ENCODE peak calls at places on chromosomes 7 and 10, in five cellular contexts. G is IMR-90, Q is GM12878, F is H1, W is HepG2. Y is an unnamed sample.

GRCh38 chr7:1457059-1457948 is 2.0 kb downstream of the MICALL2 start:
- DNase-seq in F (no peak), W (peak), G (no peak), Q (no peak), Y (no peak)

GRCh38 chr10:100970914-100971811 is 1.9 kb downstream of the SEMA4G start:
- DNase-seq in Q (no peak), G (no peak), W (peak), F (no peak), Y (no peak)

GRCh38 chr10:15197276-15197675 is 28.8 kb upstream of the NMT2 start:
- DNase-seq in Q (no peak), W (no peak), G (peak), F (no peak), Y (no peak)

GRCh38 chr7:1302936-1303335 is 70.3 kb downstream of the UNCX start:
- DNase-seq in G (no peak), Q (no peak), W (no peak), F (no peak), Y (peak)

GRCh38 chr7:11742496-11742895 is 89.5 kb downstream of the THSD7A start:
- DNase-seq in F (no peak), G (no peak), W (no peak), Q (no peak), Y (no peak)

GRCh38 chr7:39507866-39508551 is 58.2 kb upstream of the YAE1 start:
- DNase-seq in Q (no peak), F (no peak), G (no peak), W (no peak), Y (no peak)

GRCh38 chr10:128044961-128045832 is 81.0 kb downstream of the MKI67 start:
- DNase-seq in W (no peak), F (no peak), G (no peak), Q (no peak), Y (no peak)

GRCh38 chr10:58615237-58615935 is 102.7 kb downstream of the BICC1 start:
- DNase-seq in W (no peak), F (no peak), G (no peak), Q (no peak), Y (no peak)

GRCh38 chr7:154584352-154585252 is 418.3 kb downstream of the PAXIP1 start:
- DNase-seq in F (no peak), G (no peak), Q (no peak), W (no peak), Y (peak)

GRCh38 chr10:61836888-61837747 is 64.4 kb upstream of the ARID5B start:
- DNase-seq in Q (no peak), G (peak), F (no peak), W (peak), Y (no peak)

GRCh38 chr7:45435846-45436245 is 138.3 kb upstream of the ADCY1 start:
- DNase-seq in Q (no peak), F (no peak), W (no peak), G (peak), Y (no peak)

GRCh38 chr7:45103958-45104843 is 7.3 kb downstream of the TBRG4 start:
- DNase-seq in Q (no peak), W (no peak), F (no peak), G (no peak), Y (no peak)

GRCh38 chr10:6957851-6958250 is 377.8 kb upstream of the PRKCQ start:
- DNase-seq in Q (no peak), W (no peak), F (no peak), G (no peak), Y (no peak)

GRCh38 chr10:24723788-24724380 is at the start of gene ARHGAP21:
- DNase-seq in F (no peak), W (no peak), Q (no peak), G (peak), Y (peak)

GRCh38 chr7:53504914-53505313 is 469.5 kb downstream of the POM121L12 start:
- DNase-seq in W (no peak), Q (no peak), F (no peak), G (no peak), Y (no peak)

GRCh38 chr10:102670871-102671434 is 26.7 kb downstream of the TRIM8 start:
- DNase-seq in W (peak), Q (no peak), G (no peak), F (no peak), Y (peak)

GRCh38 chr10:113099431-113100298 is 149.6 kb downstream of the TCF7L2 start:
- DNase-seq in W (no peak), Q (no peak), F (no peak), G (peak), Y (peak)

GRCh38 chr7:46559194-46559576 is 638.1 kb upstream of the IGFBP3 start:
- DNase-seq in F (no peak), W (no peak), G (peak), Q (no peak), Y (no peak)

GRCh38 chr10:3452234-3452633 is 279.7 kb upstream of the PITRM1 start:
- DNase-seq in F (no peak), Q (no peak), G (peak), W (no peak), Y (no peak)

GRCh38 chr7:150404172-150404784 is 25.1 kb downstream of the ZNF775 start:
- DNase-seq in Q (no peak), F (no peak), G (no peak), W (no peak), Y (no peak)

GRCh38 chr10:121436630-121437311 is 161.5 kb downstream of the FGFR2 start:
- DNase-seq in F (no peak), W (peak), Q (no peak), G (no peak), Y (peak)

GRCh38 chr7:151539055-151539714 is 19.5 kb upstream of the RHEB start:
- DNase-seq in G (peak), W (no peak), Q (no peak), F (no peak), Y (peak)

GRCh38 chr7:30921540-30921930 is 9.9 kb downstream of the AQP1 start:
- DNase-seq in F (no peak), G (no peak), Q (no peak), W (no peak), Y (peak)

GRCh38 chr7:38744746-38745145 is 113.6 kb upstream of the AMPH start:
- DNase-seq in Q (no peak), F (no peak), W (no peak), G (peak), Y (no peak)

GRCh38 chr7:157000741-157001653 is 9.5 kb downstream of the MNX1 start:
- DNase-seq in G (no peak), Q (no peak), W (no peak), F (no peak), Y (peak)

DNA sequence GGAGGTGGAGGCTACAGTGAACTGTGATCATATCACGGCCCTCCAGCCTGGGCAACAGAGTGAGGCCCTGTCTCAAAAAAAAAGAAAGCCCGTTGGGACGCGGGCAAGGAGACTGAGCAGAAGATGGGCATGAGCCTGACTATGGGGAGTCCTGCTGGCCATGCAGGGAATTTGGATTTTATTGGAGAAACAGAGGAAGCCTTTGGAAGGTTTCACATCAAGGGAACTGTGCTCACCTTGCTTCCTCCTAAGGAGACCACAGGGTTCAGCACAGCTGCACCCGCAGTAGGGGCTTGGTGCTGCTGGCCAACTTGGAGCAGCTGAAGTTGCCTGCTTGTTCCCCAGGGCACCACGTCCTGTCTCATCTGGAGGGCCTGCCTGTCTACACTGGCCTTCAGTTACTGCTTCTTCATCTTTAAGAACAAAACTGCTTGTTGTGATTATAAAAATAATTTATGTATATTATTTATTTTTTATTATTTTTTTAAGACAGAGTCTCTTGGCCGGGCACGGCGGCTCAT is 1.5 kb downstream of the IQCE start:
- DNase-seq in W (no peak), F (no peak), G (no peak), Q (no peak), Y (peak)
- H3K9ac ChIP-seq in W (peak), F (no peak), G (no peak), Q (no peak), Y (peak)

GRCh38 chr7:143890558-143890957 is 11.4 kb downstream of the TCAF1 start:
- DNase-seq in F (no peak), G (no peak), Q (no peak), W (no peak), Y (no peak)
- TF ChIP-seq RFX5 in F (no peak), G (no peak), Q (no peak), W (no peak), Y (no peak)

DNA sequence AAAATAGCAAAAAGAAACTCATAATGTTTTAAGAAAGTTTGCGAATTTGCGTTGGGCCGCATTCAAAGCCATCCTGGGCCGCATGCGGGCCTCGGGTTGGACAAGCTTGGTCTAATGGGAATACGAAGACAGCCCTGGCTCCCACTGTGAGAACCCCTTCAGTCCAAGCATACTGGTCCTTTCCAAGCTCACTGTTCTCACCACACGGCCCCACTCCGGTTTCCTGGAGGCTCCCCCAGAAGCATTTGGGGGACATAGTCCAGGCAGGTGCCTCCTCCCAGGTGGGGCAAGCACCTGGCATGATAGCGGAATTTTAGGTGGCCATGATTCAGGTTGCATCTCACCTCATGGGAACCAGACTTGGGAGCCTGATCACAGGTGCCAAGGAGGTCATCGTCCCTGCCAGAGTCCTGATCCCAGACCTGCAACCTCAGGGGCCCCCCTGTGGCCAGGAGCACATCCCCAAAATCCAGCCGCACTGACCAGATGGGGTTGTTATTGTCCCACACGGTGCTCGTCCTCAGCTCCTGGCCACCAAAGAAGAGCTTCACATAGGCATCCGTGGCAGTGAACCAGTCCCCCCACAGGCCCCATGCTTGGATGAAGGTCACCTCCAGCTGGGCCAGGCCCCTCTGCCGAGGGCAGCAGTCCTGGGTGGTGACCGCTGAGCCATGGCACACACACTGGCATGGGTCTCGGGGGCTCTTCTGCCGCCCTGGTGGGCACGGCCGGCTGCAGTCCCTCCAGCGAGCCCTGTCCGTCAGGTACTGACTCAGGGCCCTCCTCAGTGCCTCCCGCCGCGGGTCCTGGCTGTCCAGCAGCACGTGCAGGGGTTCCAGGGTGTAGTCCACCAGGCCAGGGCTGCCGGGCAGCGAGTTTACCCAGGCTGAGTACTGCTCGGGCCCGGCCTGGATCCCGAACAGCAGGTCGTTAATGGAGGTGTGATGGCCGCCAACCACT is 4.4 kb downstream of the PRF1 start:
- DNase-seq in W (no peak), G (no peak), Q (no peak), F (no peak), Y (no peak)
- H3K9ac ChIP-seq in W (no peak), G (no peak), Q (no peak), F (no peak), Y (no peak)

DNA sequence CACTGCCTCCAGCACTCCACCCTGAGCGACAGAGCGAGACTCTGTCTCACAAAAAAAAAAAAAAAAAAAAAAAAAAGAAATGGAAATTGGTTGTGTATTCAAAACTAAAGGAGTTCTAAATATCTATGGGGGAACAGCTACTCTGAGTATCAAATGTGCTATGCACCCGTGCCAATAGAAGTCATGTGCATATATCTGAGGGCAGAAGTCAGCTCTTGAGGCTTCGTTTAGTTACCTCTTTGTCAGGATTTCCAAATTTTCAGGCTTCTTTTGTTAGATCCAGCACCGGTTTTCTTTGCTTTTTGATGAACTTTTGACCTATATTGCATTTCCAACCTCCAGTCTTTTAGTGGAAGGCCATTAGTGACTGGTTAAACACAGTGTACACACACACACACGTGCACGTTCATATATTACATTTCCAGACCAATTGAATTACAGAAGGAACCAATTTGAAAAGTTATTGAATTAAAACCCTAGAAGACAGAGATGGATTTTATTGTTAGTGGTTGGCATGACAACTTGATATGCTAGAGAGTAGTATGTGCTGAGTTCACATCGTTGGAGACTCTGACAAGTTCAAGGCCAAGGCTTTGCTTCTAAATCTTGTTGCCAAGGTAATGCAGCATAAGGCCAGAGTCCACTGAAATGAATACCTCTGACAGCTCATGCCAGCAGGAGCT is 33.1 kb upstream of the ADD3 start:
- DNase-seq in F (no peak), G (peak), W (peak), Q (no peak), Y (peak)
- TF ChIP-seq RFX5 in F (no peak), G (no peak), W (no peak), Q (no peak), Y (no peak)

DNA sequence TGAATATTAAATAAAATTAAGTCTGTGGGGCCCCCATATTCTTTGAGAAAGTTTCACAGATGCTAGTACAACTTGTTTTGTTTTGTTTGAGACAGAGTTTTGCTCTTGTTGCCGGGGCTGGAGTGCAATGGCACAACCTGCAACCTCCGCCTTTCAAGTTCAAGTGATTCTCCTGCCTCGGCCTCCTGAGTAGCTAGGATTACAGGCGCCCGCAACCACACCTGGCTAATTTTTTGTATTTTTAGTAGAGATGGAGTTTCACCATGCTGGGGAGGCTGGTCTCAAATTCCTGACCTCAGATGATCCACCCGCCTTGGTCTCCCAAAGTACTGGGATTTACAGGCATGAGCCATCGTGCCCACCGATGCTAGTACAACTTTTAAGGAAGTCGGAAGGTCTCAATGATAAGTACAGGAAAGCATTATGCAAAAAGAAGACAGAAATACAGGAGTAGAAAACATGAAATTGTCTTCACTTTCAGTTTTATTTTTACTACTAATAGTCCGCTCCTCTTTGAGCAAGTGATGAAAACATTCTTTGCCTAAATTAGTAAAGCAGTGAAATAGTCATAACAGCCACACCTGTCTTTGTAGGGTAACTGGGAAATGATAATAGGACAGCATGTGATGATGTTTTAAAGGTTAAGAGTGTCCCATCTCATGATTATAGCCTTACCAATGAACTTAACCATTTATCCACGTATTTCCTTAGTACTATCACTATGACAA is 147.5 kb downstream of the SEMA3D start:
- DNase-seq in F (no peak), Q (peak), G (no peak), W (no peak), Y (no peak)
- H3K9ac ChIP-seq in F (no peak), Q (no peak), G (no peak), W (no peak), Y (no peak)

GRCh38 chr10:95287281-95287680 is 3.5 kb downstream of the PDLIM1 start:
- DNase-seq in Q (no peak), G (no peak), W (no peak), F (no peak), Y (no peak)
- TF ChIP-seq RFX5 in Q (no peak), G (no peak), W (no peak), F (no peak), Y (no peak)

DNA sequence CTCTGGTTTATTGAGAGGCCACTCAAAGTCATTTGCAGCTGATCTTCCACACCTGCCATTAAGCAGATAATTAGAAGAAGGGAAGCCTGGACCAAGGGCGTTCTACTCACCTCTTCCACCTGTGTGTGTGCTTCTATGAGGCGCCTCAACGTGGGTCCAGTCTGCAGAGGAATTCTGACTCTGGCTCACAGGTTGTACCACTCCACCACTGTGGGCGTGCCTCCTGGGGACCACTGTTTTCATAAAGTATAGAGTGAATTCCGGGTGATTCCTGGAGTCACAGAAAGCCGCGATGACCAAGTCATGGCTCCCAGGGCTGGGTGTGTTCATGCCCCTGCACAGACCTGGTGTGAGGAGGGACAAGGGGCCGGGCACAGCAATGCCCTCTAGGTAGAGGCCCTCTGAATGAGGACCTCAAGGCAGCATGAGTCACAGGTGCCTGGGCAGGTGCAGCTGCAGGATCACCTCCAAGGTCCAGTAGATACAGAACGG is 408.3 kb upstream of the MGMT start:
- DNase-seq in G (no peak), Q (no peak), W (no peak), F (no peak), Y (no peak)
- H3K9ac ChIP-seq in G (no peak), Q (no peak), W (no peak), F (no peak), Y (no peak)

GRCh38 chr7:111090834-111091233 is at the start of gene LRRN3:
- DNase-seq in G (peak), Q (no peak), W (no peak), F (no peak), Y (peak)
- TF ChIP-seq RFX5 in G (no peak), Q (no peak), W (no peak), F (no peak), Y (peak)